ENCODE peak calls at places on chromosomes 3 and 15, in nine cellular contexts. W is CD8-positive, alpha-beta memory T cell; D is AG04450; N is fibroblast of lung; R is CD8-positive, alpha-beta T cell; A is RPMI7951; X is NCI-H2171 treated with DMSO at 0.1 percent for 48 hours; Y is HFFc6; B is RCC 7860. G is an unnamed sample.

GRCh38 chr15:64762546-64762945 is 12.8 kb downstream of the RBPMS2 start:
- DNase-seq in W (no peak), D (no peak), N (no peak), R (no peak), A (no peak), X (no peak), Y (no peak), B (no peak), G (no peak)

GRCh38 chr15:42273900-42274692 is 863 bp upstream of the TMEM87A start:
- DNase-seq in W (peak; percentile 77), D (no peak), N (peak; percentile 63), R (peak; percentile 30), A (peak; percentile 68), X (no peak), Y (peak; percentile 74), B (peak; percentile 25), G (peak; percentile 59)

GRCh38 chr3:19250959-19251610 is 102.8 kb downstream of the KCNH8 start:
- DNase-seq in W (no peak), D (no peak), N (no peak), R (no peak), A (no peak), X (no peak), Y (no peak), B (no peak), G (no peak)

GRCh38 chr3:9703736-9704342 is at the start of gene CPNE9:
- DNase-seq in W (no peak), D (no peak), N (no peak), R (no peak), A (no peak), X (no peak), Y (no peak), B (no peak), G (no peak)

GRCh38 chr3:178194547-178194946 is 341.7 kb upstream of the KCNMB2 start:
- DNase-seq in W (no peak), D (no peak), N (no peak), R (no peak), A (no peak), X (no peak), Y (no peak), B (no peak), G (no peak)

GRCh38 chr3:45534580-45535080 is 59.9 kb upstream of the LIMD1 start:
- DNase-seq in W (no peak), D (no peak), N (no peak), R (no peak), A (no peak), X (no peak), Y (no peak), B (no peak), G (no peak)

GRCh38 chr3:190739726-190740230 is 122.7 kb downstream of the GMNC start:
- DNase-seq in W (no peak), D (no peak), N (peak; percentile 16), R (no peak), A (peak; percentile 2), X (no peak), Y (no peak), B (no peak), G (peak; percentile 40)

GRCh38 chr3:139202226-139202958 is 141.4 kb upstream of the MRPS22 start:
- DNase-seq in W (no peak), D (no peak), N (no peak), R (no peak), A (peak; percentile 82), X (peak; percentile 38), Y (no peak), B (no peak), G (no peak)

GRCh38 chr3:64451283-64452012 is 226.2 kb upstream of the PRICKLE2 start:
- DNase-seq in W (no peak), D (no peak), N (no peak), R (no peak), A (no peak), X (no peak), Y (no peak), B (no peak), G (no peak)

GRCh38 chr15:42139596-42139995 is 16.8 kb downstream of the PLA2G4F start:
- DNase-seq in W (no peak), D (no peak), N (no peak), R (no peak), A (no peak), X (no peak), Y (no peak), B (no peak), G (no peak)

GRCh38 chr15:52653451-52653964 is 25.7 kb downstream of the ATOSA start:
- DNase-seq in W (no peak), D (peak; percentile 48), N (peak; percentile 54), R (no peak), A (peak; percentile 92), X (peak; percentile 15), Y (peak; percentile 90), B (peak; percentile 70), G (peak; percentile 90)

GRCh38 chr3:176951586-176952292 is 245.5 kb downstream of the TBL1XR1 start:
- DNase-seq in W (no peak), D (no peak), N (no peak), R (no peak), A (no peak), X (no peak), Y (no peak), B (no peak), G (no peak)

GRCh38 chr3:107241217-107241616 is 136.0 kb upstream of the CCDC54 start:
- DNase-seq in W (no peak), D (no peak), N (peak; percentile 33), R (no peak), A (peak; percentile 24), X (peak; percentile 56), Y (no peak), B (peak; percentile 40), G (peak; percentile 41)

GRCh38 chr15:66046751-66047150 is 177.5 kb downstream of the RAB11A start:
- DNase-seq in W (no peak), D (no peak), N (no peak), R (no peak), A (no peak), X (no peak), Y (no peak), B (no peak), G (no peak)

GRCh38 chr15:40439461-40440299 is 1.1 kb upstream of the BAHD1 start:
- DNase-seq in W (peak; percentile 59), D (no peak), N (no peak), R (no peak), A (peak; percentile 60), X (peak; percentile 50), Y (peak; percentile 7), B (no peak), G (peak; percentile 31)

GRCh38 chr3:53045784-53046170 is at the start of gene SFMBT1:
- DNase-seq in W (peak; percentile 87), D (no peak), N (peak; percentile 52), R (peak; percentile 52), A (peak; percentile 68), X (peak; percentile 36), Y (no peak), B (peak; percentile 23), G (peak; percentile 52)

GRCh38 chr15:62901916-62902554 is 140.5 kb upstream of the TPM1 start:
- DNase-seq in W (no peak), D (no peak), N (no peak), R (no peak), A (peak; percentile 80), X (peak; percentile 63), Y (no peak), B (no peak), G (no peak)

GRCh38 chr15:27958911-27959598 is 140.1 kb downstream of the OCA2 start:
- DNase-seq in W (no peak), D (no peak), N (no peak), R (no peak), A (no peak), X (no peak), Y (no peak), B (no peak), G (no peak)

GRCh38 chr15:87792250-87793030 is 464.1 kb downstream of the NTRK3 start:
- DNase-seq in W (no peak), D (no peak), N (no peak), R (no peak), A (no peak), X (peak; percentile 1), Y (no peak), B (no peak), G (no peak)

GRCh38 chr3:11514191-11514770 is 129.4 kb downstream of the VGLL4 start:
- DNase-seq in W (no peak), D (no peak), N (peak; percentile 85), R (no peak), A (peak; percentile 95), X (no peak), Y (peak; percentile 84), B (peak; percentile 69), G (peak; percentile 86)

GRCh38 chr15:88255496-88256171 is 905 bp downstream of the NTRK3 start:
- DNase-seq in W (no peak), D (no peak), N (peak; percentile 14), R (no peak), A (peak; percentile 46), X (no peak), Y (no peak), B (no peak), G (peak; percentile 45)

GRCh38 chr3:20022954-20023644 is 11.0 kb upstream of the PP2D1 start:
- DNase-seq in W (no peak), D (no peak), N (no peak), R (no peak), A (no peak), X (no peak), Y (no peak), B (no peak), G (no peak)

GRCh38 chr15:31215490-31216209 is 111.0 kb upstream of the KLF13 start:
- DNase-seq in W (peak; percentile 83), D (no peak), N (peak; percentile 74), R (peak; percentile 56), A (peak; percentile 91), X (peak; percentile 64), Y (peak; percentile 18), B (no peak), G (peak; percentile 58)

GRCh38 chr15:38563723-38564519 is 693 bp downstream of the RASGRP1 start:
- DNase-seq in W (peak; percentile 89), D (no peak), N (peak; percentile 35), R (peak; percentile 79), A (peak; percentile 29), X (peak; percentile 46), Y (no peak), B (peak; percentile 9), G (peak; percentile 46)

G was measured in fibroblast of pulmonary artery.